ENCODE peak calls at places on chromosomes 1 and 21, in five cellular contexts. One of them, this sample, is unnamed.

GRCh38 chr21:41045534-41046268 is 122.3 kb upstream of the BACE2 start:
- DNase-seq in T-cell: no peak
- DNase-seq in T-helper 17 cell: no peak
- DNase-seq in fibroblast of lung: no peak
- DNase-seq in activated CD4-positive, alpha-beta T cell treated with anti-CD3 and anti-CD28 coated beads, Interleukin-2, amount 50 U/mL, for 4 hours: no peak
- DNase-seq in this sample: no peak

GRCh38 chr1:31704261-31705079 is 653 bp upstream of the COL16A1 start:
- DNase-seq in T-cell: no peak
- DNase-seq in T-helper 17 cell: no peak
- DNase-seq in fibroblast of lung: peak
- DNase-seq in activated CD4-positive, alpha-beta T cell treated with anti-CD3 and anti-CD28 coated beads, Interleukin-2, amount 50 U/mL, for 4 hours: no peak
- DNase-seq in this sample: no peak

GRCh38 chr1:160829766-160830165 is 32.9 kb downstream of the CD244 start:
- DNase-seq in T-cell: no peak
- DNase-seq in T-helper 17 cell: no peak
- DNase-seq in fibroblast of lung: no peak
- DNase-seq in activated CD4-positive, alpha-beta T cell treated with anti-CD3 and anti-CD28 coated beads, Interleukin-2, amount 50 U/mL, for 4 hours: no peak
- DNase-seq in this sample: no peak

GRCh38 chr1:109923131-109923945 is 12.7 kb downstream of the CSF1 start:
- DNase-seq in T-cell: no peak
- DNase-seq in T-helper 17 cell: no peak
- DNase-seq in fibroblast of lung: no peak
- DNase-seq in activated CD4-positive, alpha-beta T cell treated with anti-CD3 and anti-CD28 coated beads, Interleukin-2, amount 50 U/mL, for 4 hours: no peak
- DNase-seq in this sample: no peak

GRCh38 chr1:17120962-17121837 is 1.9 kb upstream of the PADI2 start:
- DNase-seq in T-cell: no peak
- DNase-seq in T-helper 17 cell: no peak
- DNase-seq in fibroblast of lung: peak
- DNase-seq in activated CD4-positive, alpha-beta T cell treated with anti-CD3 and anti-CD28 coated beads, Interleukin-2, amount 50 U/mL, for 4 hours: no peak
- DNase-seq in this sample: no peak

GRCh38 chr1:219931033-219931432 is 2.7 kb upstream of the SLC30A10 start:
- DNase-seq in T-cell: no peak
- DNase-seq in T-helper 17 cell: no peak
- DNase-seq in fibroblast of lung: no peak
- DNase-seq in activated CD4-positive, alpha-beta T cell treated with anti-CD3 and anti-CD28 coated beads, Interleukin-2, amount 50 U/mL, for 4 hours: no peak
- DNase-seq in this sample: no peak

GRCh38 chr21:38379171-38379570 is 119.1 kb downstream of the ERG start:
- DNase-seq in T-cell: no peak
- DNase-seq in T-helper 17 cell: no peak
- DNase-seq in fibroblast of lung: no peak
- DNase-seq in activated CD4-positive, alpha-beta T cell treated with anti-CD3 and anti-CD28 coated beads, Interleukin-2, amount 50 U/mL, for 4 hours: no peak
- DNase-seq in this sample: no peak

GRCh38 chr1:89698020-89698560 is 65.2 kb downstream of the LRRC8C start:
- DNase-seq in T-cell: no peak
- DNase-seq in T-helper 17 cell: no peak
- DNase-seq in fibroblast of lung: no peak
- DNase-seq in activated CD4-positive, alpha-beta T cell treated with anti-CD3 and anti-CD28 coated beads, Interleukin-2, amount 50 U/mL, for 4 hours: no peak
- DNase-seq in this sample: no peak

GRCh38 chr1:46523556-46524443 is 27.6 kb downstream of the KNCN start:
- DNase-seq in T-cell: no peak
- DNase-seq in T-helper 17 cell: no peak
- DNase-seq in fibroblast of lung: no peak
- DNase-seq in activated CD4-positive, alpha-beta T cell treated with anti-CD3 and anti-CD28 coated beads, Interleukin-2, amount 50 U/mL, for 4 hours: no peak
- DNase-seq in this sample: no peak

This sample was measured in esophagus squamous epithelium.